ENCODE peak calls at places on chromosomes 4 and X, in seven cellular contexts. F is GM12878, Y is K562, I is HCT116, X is H1, E is SK-N-SH, Q is HepG2. A is an unnamed sample.
A peak's percentile ranks its signal among the peaks of the same experiment; 100 is the strongest.

GRCh38 chr4:73446336-73446938 is 10.4 kb downstream of the AFP start:
- DNase-seq in E (peak; percentile 46), X (no peak), Q (peak; percentile 78), I (peak; percentile 48), Y (peak; percentile 67), F (no peak), A (no peak)

GRCh38 chrX:153970398-153971123 is 1.1 kb downstream of the HCFC1 start:
- DNase-seq in X (peak; percentile 63), E (peak; percentile 77), Q (peak; percentile 29), F (no peak), Y (peak; percentile 87), I (no peak), A (peak; percentile 32)

GRCh38 chr4:33837043-33837442 is 2407.3 kb downstream of the ARAP2 start:
- DNase-seq in Q (no peak), I (no peak), F (no peak), E (no peak), X (no peak), Y (no peak), A (no peak)

GRCh38 chr4:4569036-4569435 is 27.2 kb upstream of the STX18 start:
- DNase-seq in F (no peak), X (no peak), Y (no peak), I (no peak), E (no peak), Q (no peak), A (no peak)

GRCh38 chr4:102825261-102826071 is 1.9 kb downstream of the UBE2D3 start:
- DNase-seq in F (no peak), I (peak; percentile 53), X (no peak), E (peak; percentile 23), Y (peak; percentile 63), Q (peak; percentile 66), A (no peak)

GRCh38 chrX:149145845-149146285 is 359.2 kb downstream of the IDS start:
- DNase-seq in Q (no peak), I (no peak), E (no peak), F (no peak), Y (peak; percentile 9), X (no peak), A (no peak)

GRCh38 chr4:139658185-139658584 is 7.4 kb upstream of the MGST2 start:
- DNase-seq in F (no peak), Q (peak; percentile 64), I (no peak), X (no peak), Y (no peak), E (no peak), A (no peak)

GRCh38 chr4:165207016-165207430 is 338 bp upstream of the KLHL2 start:
- DNase-seq in Y (peak; percentile 20), E (no peak), F (no peak), I (no peak), X (no peak), Q (no peak), A (no peak)

GRCh38 chrX:150569155-150569477 is 695 bp downstream of the MTM1 start:
- DNase-seq in X (no peak), I (no peak), Y (peak; percentile 56), Q (no peak), E (no peak), F (no peak), A (no peak)

GRCh38 chr4:146059865-146060264 is 115.7 kb upstream of the LSM6 start:
- DNase-seq in Q (no peak), X (no peak), E (no peak), I (no peak), F (peak; percentile 84), Y (no peak), A (no peak)

GRCh38 chr4:173057906-173058305 is 110.7 kb upstream of the GALNT7 start:
- DNase-seq in E (no peak), X (no peak), F (no peak), I (no peak), Y (no peak), Q (no peak), A (no peak)

GRCh38 chrX:119696251-119696890 is 3.4 kb upstream of the SEPTIN6 start:
- DNase-seq in I (no peak), E (no peak), X (no peak), F (no peak), Q (no peak), Y (no peak), A (no peak)

GRCh38 chr4:45007499-45007898 is 281.1 kb upstream of the GNPDA2 start:
- DNase-seq in I (no peak), Q (no peak), Y (no peak), E (no peak), X (no peak), F (no peak), A (no peak)

GRCh38 chrX:13265549-13266132 is 54.2 kb downstream of the ATXN3L start:
- DNase-seq in Q (no peak), F (no peak), Y (no peak), I (no peak), E (no peak), X (no peak), A (no peak)

GRCh38 chr4:111689214-111689613 is 456.0 kb upstream of the FAM241A start:
- DNase-seq in I (no peak), F (no peak), E (no peak), Q (no peak), Y (no peak), X (no peak), A (no peak)

GRCh38 chr4:105990933-105991332 is 95.7 kb downstream of the NPNT start:
- DNase-seq in Y (no peak), F (no peak), E (peak; percentile 23), X (no peak), Q (no peak), I (peak; percentile 54), A (no peak)

GRCh38 chrX:101602077-101602476 is 15.7 kb downstream of the ARMCX6 start:
- DNase-seq in F (no peak), Q (no peak), E (no peak), X (no peak), I (no peak), Y (no peak), A (no peak)

DNA sequence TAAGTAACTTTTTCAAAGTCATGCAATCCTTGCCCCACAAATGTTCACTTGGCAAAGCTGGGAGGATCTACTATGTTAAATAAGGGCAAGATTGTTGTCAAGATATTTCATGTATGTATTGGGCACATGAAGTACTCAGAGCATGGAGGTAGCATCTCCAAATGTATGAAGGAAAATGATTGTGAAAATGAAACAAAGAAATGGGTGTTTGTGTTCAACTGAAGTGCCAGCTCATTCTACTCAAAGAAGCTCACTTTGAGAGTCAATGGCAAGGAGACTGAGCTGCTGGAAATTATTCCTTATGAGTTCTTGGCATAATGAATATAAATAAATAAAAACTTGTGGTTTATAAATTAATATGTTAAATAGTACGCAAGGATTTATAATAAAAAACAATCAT is 124.5 kb upstream of the ARSJ start:
- DNase-seq in I (no peak), F (no peak), E (no peak), Y (no peak), X (no peak), Q (no peak), A (no peak)
- H3K4me3 ChIP-seq in I (no peak overlapping the region), F (no peak overlapping the region), E (no peak overlapping the region), Y (no peak overlapping the region), X (no peak overlapping the region), Q (no peak overlapping the region), A (no peak overlapping the region)

GRCh38 chrX:19958530-19959486 is 32.1 kb downstream of the BCLAF3 start:
- DNase-seq in X (no peak), Y (peak; percentile 1), I (no peak), F (no peak), Q (peak; percentile 57), E (no peak), A (no peak)

GRCh38 chrX:19966056-19966455 is 24.8 kb downstream of the BCLAF3 start:
- DNase-seq in F (no peak), I (no peak), Y (no peak), E (no peak), Q (no peak), X (no peak), A (no peak)

GRCh38 chrX:19964017-19964710 is 26.7 kb downstream of the BCLAF3 start:
- DNase-seq in F (no peak), I (no peak), E (no peak), Q (no peak), X (no peak), Y (no peak), A (no peak)
- TF ChIP-seq YY1 in F (no peak), I (no peak), E (no peak), Q (no peak), X (no peak), Y (no peak), A (no peak)

DNA sequence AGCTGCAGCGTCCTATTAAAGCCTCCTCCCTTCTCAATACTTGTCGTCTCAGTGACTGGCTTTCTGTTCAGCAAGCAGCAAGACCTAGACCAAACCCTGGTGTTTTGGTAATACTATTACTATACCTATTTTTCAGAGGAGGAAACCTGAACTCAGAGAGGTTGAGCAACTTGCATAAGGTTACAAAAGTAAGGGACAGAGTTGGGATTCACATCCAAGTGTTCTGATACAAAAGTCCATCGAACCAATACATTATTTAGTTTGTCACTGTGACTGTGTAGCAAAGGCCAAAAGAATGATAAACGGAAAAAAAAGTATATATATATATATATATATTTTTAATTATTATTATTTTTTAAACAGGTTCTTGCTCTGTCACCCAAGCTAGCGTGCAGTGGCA is 29.9 kb upstream of the KLHL8 start:
- DNase-seq in F (no peak), I (no peak), Y (no peak), Q (no peak), X (no peak), E (no peak), A (no peak)
- H3K4me3 ChIP-seq in F (no peak overlapping the region), I (no peak overlapping the region), Y (no peak overlapping the region), Q (no peak overlapping the region), X (no peak overlapping the region), E (no peak overlapping the region), A (no peak overlapping the region)

GRCh38 chr4:68869274-68869773 is 53.5 kb downstream of the UGT2B10 start:
- DNase-seq in I (no peak), F (no peak), E (no peak), X (no peak), Y (no peak), Q (no peak), A (no peak)

GRCh38 chr4:68874507-68874906 is 58.7 kb downstream of the UGT2B10 start:
- DNase-seq in Y (no peak), F (no peak), Q (no peak), E (no peak), I (no peak), X (no peak), A (no peak)

GRCh38 chr4:68871772-68872441 is 56.1 kb downstream of the UGT2B10 start:
- DNase-seq in Y (no peak), X (no peak), Q (peak; percentile 91), I (no peak), F (no peak), E (no peak), A (no peak)

GRCh38 chr4:68873218-68873502 is 57.4 kb downstream of the UGT2B10 start:
- DNase-seq in Q (no peak), E (no peak), X (no peak), Y (no peak), I (no peak), F (no peak), A (no peak)

DNA sequence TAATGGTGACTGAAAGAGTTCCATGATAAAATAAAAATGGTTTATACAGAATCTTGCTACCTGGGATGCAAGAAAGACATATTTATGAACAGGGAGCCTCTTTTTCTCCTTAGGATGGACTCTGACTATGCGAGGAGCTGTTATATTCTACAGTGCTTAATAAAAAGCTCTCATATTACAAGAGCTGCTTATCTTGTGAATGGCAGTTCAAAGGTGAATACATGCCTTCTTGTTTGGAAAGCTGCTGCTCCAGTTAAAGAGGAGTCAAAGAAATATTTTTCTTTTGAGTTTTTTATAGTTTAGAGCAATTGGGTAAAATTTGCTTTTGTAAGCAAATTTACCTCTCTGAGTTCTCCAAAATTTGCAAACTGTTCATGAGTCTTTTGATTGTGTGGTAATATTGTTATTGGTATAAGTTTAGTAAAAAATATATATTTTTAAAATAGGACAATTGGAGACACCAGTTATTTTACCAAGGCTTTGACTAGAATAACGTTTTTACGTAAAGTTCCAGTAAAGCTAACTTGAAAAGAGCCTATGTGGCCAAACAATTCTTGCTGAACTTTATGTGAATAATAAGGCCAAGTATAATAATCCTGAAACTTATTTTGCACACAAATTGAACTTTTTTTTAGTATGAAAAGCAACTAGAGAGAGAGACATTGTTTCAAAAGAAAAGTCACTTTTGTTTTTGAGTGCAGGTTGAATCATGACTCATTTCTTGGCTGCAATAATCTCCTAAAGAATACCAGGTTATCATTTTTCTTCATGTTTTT is 56.8 kb downstream of the UGT2B10 start:
- DNase-seq in E (no peak), F (no peak), Y (peak; percentile 18), Q (peak; percentile 89), X (no peak), I (no peak), A (no peak)
- TF ChIP-seq YY1 in E (no peak), F (no peak), Y (no peak), Q (no peak), X (no peak), I (no peak), A (no peak)

A was measured in NT2/D1.